ENCODE peak calls at places on chromosomes 16 and 17, in four cellular contexts. C is upper lobe of left lung, V is heart left ventricle, P is body of pancreas. U is an unnamed sample. For H3K9me3, the result is how much of the 10 kb centered on the place peaks cover.

GRCh38 chr16:280005-280421 is 378 bp upstream of the ARHGDIG start:
- ATAC-seq in V (no peak), P (no peak), C (no peak), U (no peak)

GRCh38 chr17:80791758-80792284 is 199.8 kb upstream of the CHMP6 start:
- ATAC-seq in C (no peak), V (peak), P (peak), U (peak)

GRCh38 chr16:2428051-2428786 is 1.0 kb upstream of the CCNF start:
- ATAC-seq in C (peak), V (peak), P (peak), U (peak)

GRCh38 chr17:67376509-67376891 is 581 bp upstream of the PITPNC1 start:
- ATAC-seq in P (no peak), V (peak), C (no peak), U (peak)

GRCh38 chr16:4179763-4180260 is 62.1 kb downstream of the SRL start:
- ATAC-seq in C (no peak), P (no peak), V (no peak), U (no peak)

GRCh38 chr17:8894673-8895578 is 27.5 kb upstream of the PIK3R6 start:
- ATAC-seq in C (peak), P (peak), V (peak), U (peak)

GRCh38 chr16:1941924-1942809 is 832 bp downstream of the MSRB1 start:
- ATAC-seq in V (peak), C (no peak), P (peak), U (no peak)

GRCh38 chr16:3825940-3826339 is 54.6 kb downstream of the CREBBP start:
- ATAC-seq in C (no peak), P (no peak), V (no peak), U (no peak)

GRCh38 chr16:74730049-74730683 is 29.5 kb upstream of the MLKL start:
- ATAC-seq in C (no peak), V (no peak), P (peak), U (no peak)

GRCh38 chr17:42886283-42887176 is 14.1 kb upstream of the G6PC1 start:
- ATAC-seq in P (no peak), C (no peak), V (peak), U (no peak)

GRCh38 chr16:1991135-1991551 is 1.4 kb downstream of the SYNGR3 start:
- ATAC-seq in V (no peak), P (no peak), C (no peak), U (no peak)

GRCh38 chr17:9032151-9032550 is 10.8 kb downstream of the NTN1 start:
- ATAC-seq in V (no peak), C (no peak), P (no peak), U (no peak)

GRCh38 chr16:84380405-84380804 is 12.1 kb downstream of the ATP2C2 start:
- ATAC-seq in V (no peak), C (peak), P (no peak), U (no peak)

GRCh38 chr16:24800586-24800985 is 45.2 kb upstream of the SLC5A11 start:
- ATAC-seq in V (peak), P (no peak), C (no peak), U (peak)

GRCh38 chr17:81434681-81435417 is 39.6 kb downstream of the BAHCC1 start:
- ATAC-seq in V (no peak), P (no peak), C (no peak), U (no peak)

GRCh38 chr17:7781467-7781866 is 52.5 kb upstream of the KDM6B start:
- ATAC-seq in C (peak), P (peak), V (no peak), U (no peak)

GRCh38 chr17:61127960-61128359 is 271.7 kb upstream of the TBX2 start:
- ATAC-seq in V (no peak), P (no peak), C (no peak), U (no peak)

GRCh38 chr17:55272711-55273578 is 8.2 kb downstream of the HLF start:
- ATAC-seq in C (no peak), V (peak), P (peak), U (peak)

GRCh38 chr17:7356072-7356549 is 1.2 kb downstream of the TMEM95 start:
- ATAC-seq in P (peak), C (peak), V (peak), U (peak)

GRCh38 chr17:73278049-73278464 is 16.4 kb upstream of the CPSF4L start:
- ATAC-seq in P (peak), C (no peak), V (peak), U (peak)

GRCh38 chr17:81323083-81323369 is 27.9 kb upstream of the SLC38A10 start:
- ATAC-seq in C (no peak), V (no peak), P (no peak), U (no peak)

GRCh38 chr16:19835989-19836421 is 48.6 kb downstream of the GPRC5B start:
- ATAC-seq in V (no peak), C (no peak), P (no peak), U (no peak)

GRCh38 chr16:24189941-24190340 is 66.2 kb upstream of the CACNG3 start:
- ATAC-seq in P (no peak), C (no peak), V (no peak), U (no peak)

GRCh38 chr16:83520596-83520995 is 287.2 kb upstream of the HSBP1 start:
- ATAC-seq in V (no peak), C (no peak), P (no peak), U (no peak)

GRCh38 chr17:8091033-8091687 is 3.6 kb upstream of the ALOX12B start:
- ATAC-seq in V (no peak), P (no peak), C (no peak), U (no peak)

GRCh38 chr17:59745040-59745439 is 37.6 kb downstream of the VMP1 start:
- ATAC-seq in C (no peak), V (no peak), P (no peak), U (no peak)

GRCh38 chr16:4089251-4089810 is 26.9 kb downstream of the ADCY9 start:
- ATAC-seq in C (no peak), V (no peak), P (no peak), U (no peak)

GRCh38 chr16:83270640-83271039 is 537.1 kb upstream of the HSBP1 start:
- ATAC-seq in P (no peak), V (no peak), C (no peak), U (no peak)

GRCh38 chr17:73410586-73411329 is 99.0 kb upstream of the CDC42EP4 start:
- ATAC-seq in V (peak), C (no peak), P (no peak), U (peak)

GRCh38 chr16:51024703-51025102 is 126.4 kb downstream of the SALL1 start:
- ATAC-seq in P (no peak), C (no peak), V (no peak), U (no peak)

GRCh38 chr17:74429604-74430384 is 2.1 kb upstream of the GPRC5C start:
- ATAC-seq in V (peak), C (no peak), P (peak), U (peak)

GRCh38 chr17:74227681-74228080 is 14.3 kb downstream of the TTYH2 start:
- ATAC-seq in P (no peak), V (no peak), C (no peak), U (no peak)

GRCh38 chr16:86455116-86455515 is 55.2 kb upstream of the FOXF1 start:
- ATAC-seq in P (no peak), V (no peak), C (no peak), U (no peak)

GRCh38 chr17:27485711-27486495 is 29.7 kb downstream of the KSR1 start:
- ATAC-seq in V (no peak), P (no peak), C (no peak), U (no peak)

GRCh38 chr16:89357460-89357859 is 132.9 kb downstream of the ANKRD11 start:
- ATAC-seq in P (no peak), C (peak), V (peak), U (no peak)

GRCh38 chr17:17860761-17861107 is 23.9 kb upstream of the SREBF1 start:
- ATAC-seq in P (no peak), V (no peak), C (peak), U (no peak)

GRCh38 chr16:76535-77272 is 1.3 kb upstream of the MPG start:
- ATAC-seq in V (peak), P (no peak), C (peak), U (peak)

GRCh38 chr17:4533522-4534502 is 21.4 kb downstream of the MYBBP1A start:
- ATAC-seq in P (no peak), V (peak), C (no peak), U (no peak)

GRCh38 chr17:72399023-72399607 is 278.3 kb downstream of the SOX9 start:
- ATAC-seq in V (no peak), C (no peak), P (no peak), U (no peak)

GRCh38 chr16:84080378-84080777 is 36.4 kb downstream of the MBTPS1 start:
- ATAC-seq in V (peak), P (no peak), C (no peak), U (no peak)

GRCh38 chr16:68577352-68577853 is 38.3 kb downstream of the ZFP90 start:
- ATAC-seq in C (no peak), V (no peak), P (no peak), U (no peak)

GRCh38 chr16:68574479-68574878 is 35.4 kb downstream of the ZFP90 start:
- ATAC-seq in P (no peak), C (no peak), V (no peak), U (no peak)

GRCh38 chr16:68575082-68575481 is 36.0 kb downstream of the ZFP90 start:
- ATAC-seq in C (no peak), V (no peak), P (no peak), U (no peak)
- H3K9me3 ChIP-seq in C (half or more), V (under half), P (under half), U (under half)

GRCh38 chr16:8850279-8850885 is 18.4 kb downstream of the CARHSP1 start:
- ATAC-seq in V (peak), C (peak), P (peak), U (peak)
- TF ChIP-seq POLR2A in V (no peak), C (no peak), P (no peak), U (no peak)

GRCh38 chr17:22272363-22273146 is 580.2 kb downstream of the KCNJ18 start:
- ATAC-seq in C (peak), V (no peak), P (no peak), U (no peak)
- H3K9me3 ChIP-seq in C (under half), V (under half), P (under half), U (under half)

GRCh38 chr16:30183236-30183960 is at the start of gene CORO1A:
- ATAC-seq in P (peak), C (peak), V (peak), U (peak)
- TF ChIP-seq POLR2A in P (peak), C (peak), V (no peak), U (peak)

U was measured in gastroesophageal sphincter.